ENCODE peak calls at places on chromosomes 1 and 21, in five cellular contexts. Q, P, A, R and D are unnamed samples.

GRCh38 chr1:172390620-172391491 is 29.6 kb upstream of the C1orf105 start:
- DNase-seq in Q (no peak), P (no peak), A (no peak), R (peak; percentile 59), D (no peak)

GRCh38 chr1:31203215-31203614 is 36.5 kb downstream of the NKAIN1 start:
- DNase-seq in Q (no peak), P (no peak), A (no peak), R (no peak), D (no peak)

GRCh38 chr1:89697397-89697796 is 64.5 kb downstream of the LRRC8C start:
- DNase-seq in Q (no peak), P (no peak), A (no peak), R (no peak), D (no peak)

GRCh38 chr1:197619008-197619640 is 156.2 kb downstream of the DENND1B start:
- DNase-seq in Q (no peak), P (no peak), A (no peak), R (peak; percentile 8), D (no peak)

GRCh38 chr21:40511976-40512375 is 335.0 kb downstream of the DSCAM start:
- DNase-seq in Q (no peak), P (no peak), A (no peak), R (peak; percentile 63), D (no peak)

GRCh38 chr1:201212056-201212455 is 21.4 kb downstream of the IGFN1 start:
- DNase-seq in Q (no peak), P (no peak), A (no peak), R (no peak), D (no peak)

GRCh38 chr1:201348211-201348566 is 29.3 kb downstream of the TNNT2 start:
- DNase-seq in Q (peak; percentile 78), P (peak; percentile 21), A (peak; percentile 22), R (no peak), D (no peak)

GRCh38 chr1:16077430-16078245 is 4.2 kb upstream of the FAM131C start:
- DNase-seq in Q (no peak), P (no peak), A (no peak), R (no peak), D (no peak)

GRCh38 chr1:193118803-193119730 is 2.8 kb upstream of the CDC73 start:
- DNase-seq in Q (no peak), P (no peak), A (no peak), R (no peak), D (no peak)